ENCODE peak calls at places on chromosomes 4 and X, in six cellular contexts. H is neural progenitor cell, Z is endothelial cell of umbilical vein, D is HCT116, M is fibroblast of lung, K is H9. N is an unnamed sample.

GRCh38 chrX:73525928-73526690 is 36.9 kb upstream of the CHIC1 start:
- DNase-seq in M (no peak), K (peak), H (peak), D (no peak), Z (no peak), N (no peak)

GRCh38 chr4:149980941-149981340 is 97.3 kb upstream of the DCLK2 start:
- DNase-seq in K (no peak), M (peak), Z (peak), D (peak), H (peak), N (peak)

GRCh38 chr4:2390780-2391490 is 27.5 kb downstream of the ZFYVE28 start:
- DNase-seq in Z (no peak), K (no peak), D (no peak), H (no peak), M (no peak), N (no peak)

GRCh38 chr4:76178296-76178695 is 30.1 kb upstream of the NUP54 start:
- DNase-seq in D (no peak), M (peak), K (no peak), Z (no peak), H (no peak), N (no peak)

GRCh38 chr4:38114435-38114834 is 154.2 kb downstream of the PTTG2 start:
- DNase-seq in Z (peak), K (peak), H (peak), M (no peak), D (no peak), N (no peak)

GRCh38 chrX:30920271-30920670 is 31.2 kb upstream of the TAB3 start:
- DNase-seq in M (no peak), K (no peak), Z (no peak), H (no peak), D (no peak), N (no peak)

GRCh38 chrX:17689971-17690409 is 47.3 kb upstream of the SCML1 start:
- DNase-seq in M (peak), D (peak), K (no peak), H (peak), Z (peak), N (peak)

GRCh38 chr4:38868055-38868965 is 704 bp downstream of the FAM114A1 start:
- DNase-seq in H (peak), Z (peak), K (peak), M (peak), D (no peak), N (peak)

GRCh38 chr4:140689628-140690027 is 66.6 kb downstream of the TBC1D9 start:
- DNase-seq in M (no peak), K (no peak), D (no peak), Z (no peak), H (no peak), N (no peak)

GRCh38 chr4:37822220-37822619 is 4.3 kb upstream of the PGM2 start:
- DNase-seq in D (no peak), M (no peak), H (no peak), K (no peak), Z (no peak), N (no peak)

GRCh38 chr4:46999584-46999983 is 6.2 kb upstream of the GABRA4 start:
- DNase-seq in K (no peak), Z (no peak), M (peak), H (no peak), D (no peak), N (no peak)

GRCh38 chr4:101958547-101958946 is 168.0 kb downstream of the BANK1 start:
- DNase-seq in M (no peak), K (no peak), D (no peak), Z (no peak), H (no peak), N (no peak)

GRCh38 chr4:124806403-124806802 is 93.9 kb upstream of the ANKRD50 start:
- DNase-seq in K (no peak), D (no peak), H (no peak), Z (no peak), M (peak), N (peak)

GRCh38 chrX:68694429-68695205 is 47.2 kb downstream of the STARD8 start:
- DNase-seq in K (no peak), M (no peak), H (no peak), Z (no peak), D (no peak), N (no peak)

GRCh38 chrX:39491548-39492297 is 606.0 kb downstream of the BCOR start:
- DNase-seq in K (no peak), M (no peak), H (no peak), Z (no peak), D (no peak), N (no peak)

GRCh38 chr4:48247142-48247877 is 22.3 kb downstream of the TEC start:
- DNase-seq in Z (no peak), H (no peak), D (no peak), M (peak), K (no peak), N (no peak)

GRCh38 chr4:181661090-181661489 is 582.1 kb upstream of the TENM3 start:
- DNase-seq in K (no peak), D (no peak), H (no peak), Z (no peak), M (peak), N (peak)

GRCh38 chr4:31755751-31756150 is 1035.6 kb downstream of the PCDH7 start:
- DNase-seq in Z (no peak), H (no peak), K (no peak), M (no peak), D (no peak), N (no peak)

GRCh38 chr4:107801766-107802211 is 22.9 kb upstream of the SGMS2 start:
- DNase-seq in M (peak), H (no peak), D (no peak), K (no peak), Z (no peak), N (peak)

GRCh38 chr4:105709081-105709450 is 482 bp downstream of the GSTCD start:
- DNase-seq in Z (peak), H (peak), M (peak), D (peak), K (no peak), N (peak)

GRCh38 chr4:173138636-173139035 is 30.0 kb upstream of the GALNT7 start:
- DNase-seq in M (no peak), D (no peak), K (no peak), H (no peak), Z (no peak), N (no peak)

GRCh38 chrX:81121513-81122363 is 80.0 kb downstream of the HMGN5 start:
- DNase-seq in M (peak), Z (peak), K (peak), D (peak), H (peak), N (peak)

GRCh38 chrX:149527705-149528104 is 13.1 kb upstream of the EOLA1 start:
- DNase-seq in H (peak), M (no peak), D (no peak), K (no peak), Z (peak), N (no peak)

GRCh38 chrX:138775501-138775900 is 64.0 kb upstream of the FGF13 start:
- DNase-seq in M (peak), K (no peak), H (peak), D (no peak), Z (peak), N (peak)

GRCh38 chrX:152930516-152930915 is 32.6 kb downstream of the ZNF185 start:
- DNase-seq in M (no peak), D (no peak), H (no peak), Z (no peak), K (no peak), N (no peak)

GRCh38 chr4:87078987-87079469 is 141.4 kb downstream of the KLHL8 start:
- DNase-seq in K (no peak), Z (peak), D (no peak), H (no peak), M (peak), N (no peak)

GRCh38 chr4:139454646-139455045 is 725 bp downstream of the RAB33B start:
- DNase-seq in M (no peak), D (no peak), Z (no peak), H (no peak), K (no peak), N (no peak)

GRCh38 chrX:119990409-119990994 is 47.0 kb upstream of the NKAP start:
- DNase-seq in K (peak), D (no peak), Z (no peak), M (no peak), H (peak), N (no peak)

GRCh38 chr4:128635141-128635911 is 174.2 kb upstream of the JADE1 start:
- DNase-seq in H (peak), M (peak), D (no peak), K (no peak), Z (no peak), N (no peak)

GRCh38 chr4:3688018-3688998 is 77.9 kb upstream of the ADRA2C start:
- DNase-seq in K (no peak), M (peak), H (no peak), Z (no peak), D (no peak), N (no peak)

GRCh38 chr4:158581161-158581560 is 59.5 kb downstream of the RXFP1 start:
- DNase-seq in M (peak), K (no peak), D (no peak), Z (no peak), H (no peak), N (peak)

GRCh38 chr4:8858188-8858924 is 13.3 kb downstream of the HMX1 start:
- DNase-seq in K (no peak), Z (no peak), D (no peak), M (no peak), H (peak), N (no peak)

GRCh38 chr4:152961041-152961751 is 25.1 kb downstream of the FHDC1 start:
- DNase-seq in M (no peak), D (no peak), Z (peak), H (no peak), K (no peak), N (no peak)

GRCh38 chr4:48329976-48330375 is 11.4 kb upstream of the SLAIN2 start:
- DNase-seq in D (no peak), Z (peak), H (no peak), K (no peak), M (peak), N (peak)

GRCh38 chr4:144906181-144906895 is 191.7 kb downstream of the ANAPC10 start:
- DNase-seq in M (peak), D (no peak), K (no peak), Z (peak), H (no peak), N (peak)

GRCh38 chrX:64975491-64975890 is 759 bp downstream of the ZC4H2 start:
- DNase-seq in Z (peak), D (no peak), M (peak), H (peak), K (peak), N (peak)

GRCh38 chrX:39950035-39950688 is 147.6 kb downstream of the BCOR start:
- DNase-seq in Z (no peak), K (no peak), M (peak), D (no peak), H (no peak), N (peak)

GRCh38 chrX:85627363-85627762 is 247.9 kb upstream of the POF1B start:
- DNase-seq in Z (no peak), K (no peak), H (peak), M (no peak), D (no peak), N (no peak)

DNA sequence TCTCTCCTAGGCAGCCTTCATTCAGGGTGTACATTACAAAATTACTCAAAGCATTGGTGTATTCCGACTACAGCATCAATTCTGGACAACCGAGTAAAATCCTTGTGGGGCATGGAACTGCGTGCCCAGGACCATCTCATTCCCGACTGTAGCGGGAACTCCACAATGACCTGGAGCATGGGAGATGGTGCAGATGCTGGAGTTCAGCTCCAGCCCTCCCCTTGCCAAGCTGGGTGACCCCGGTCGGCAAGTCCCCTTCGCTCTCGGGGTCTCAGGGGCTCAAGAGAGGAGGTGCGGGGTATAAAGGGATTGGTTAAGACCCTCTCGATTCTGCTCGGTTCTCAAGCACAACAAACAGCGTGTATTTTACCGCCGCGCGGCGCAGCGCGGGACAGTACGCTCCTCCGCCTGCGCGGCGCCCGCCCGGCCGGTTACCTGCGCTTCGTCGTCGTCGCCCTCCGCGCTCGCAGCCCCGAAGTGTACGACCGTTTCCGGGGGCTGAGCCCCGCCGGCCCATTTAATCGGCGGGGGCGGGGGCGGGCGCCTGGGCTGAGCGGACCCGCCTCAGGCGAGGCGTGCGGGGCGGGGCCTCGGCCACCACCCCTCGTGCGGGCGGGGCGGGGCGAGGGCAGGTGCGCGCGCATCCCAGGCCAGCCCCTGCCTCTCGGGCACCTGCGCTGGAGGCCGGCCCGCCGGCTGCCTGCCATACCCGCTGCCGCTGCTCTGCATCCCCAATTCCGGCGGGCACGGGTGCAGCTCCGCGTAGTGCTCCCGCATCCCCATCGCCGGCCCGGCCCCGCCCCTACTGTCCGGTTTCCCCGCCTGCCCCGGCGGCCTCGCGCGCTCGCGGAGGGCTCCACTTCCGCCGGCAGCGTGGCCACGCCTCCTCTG is at the start of gene G6PD:
- DNase-seq in H (peak), D (peak), K (peak), M (peak), Z (peak), N (peak)
- H2AFZ ChIP-seq in H (no peak), D (no peak), K (no peak), M (no peak), Z (peak), N (peak)

DNA sequence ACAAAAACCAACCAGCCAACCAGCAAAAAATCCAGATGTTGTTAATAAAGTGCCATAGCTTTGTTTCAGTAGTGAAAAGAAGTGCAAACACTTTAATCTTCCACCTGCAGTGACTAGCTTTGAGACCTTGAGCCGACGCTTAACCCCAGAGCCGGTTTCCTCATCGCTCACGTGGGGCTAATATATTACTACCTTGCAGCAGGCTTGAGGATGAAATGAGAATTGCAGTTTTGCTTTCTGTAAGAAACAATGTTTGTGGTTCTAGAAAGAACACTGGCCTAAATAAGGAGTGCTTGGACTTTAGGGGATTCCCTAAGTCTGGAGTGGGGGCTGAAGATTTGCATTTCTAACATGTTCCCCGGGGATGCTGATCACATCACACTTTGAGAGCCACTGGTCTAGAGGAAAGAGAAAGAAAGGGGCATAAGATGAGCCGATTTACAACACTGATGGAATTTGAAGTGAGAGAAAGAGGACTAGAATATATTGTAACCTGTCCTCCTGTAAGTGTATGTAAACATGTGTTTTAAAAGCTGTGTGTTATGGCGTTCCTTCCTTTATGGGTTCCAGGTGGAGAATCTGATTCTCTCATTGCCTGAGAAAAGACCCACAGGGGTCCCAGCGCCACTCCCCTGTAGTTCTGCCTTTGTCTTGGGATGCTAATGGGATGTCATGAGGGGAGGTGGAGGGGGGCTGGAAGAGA is 1.4 kb downstream of the FGF2 start:
- DNase-seq in D (no peak), Z (peak), H (peak), K (peak), M (peak), N (peak)
- H2AFZ ChIP-seq in D (peak), Z (peak), H (no peak), K (no peak), M (no peak), N (peak)

DNA sequence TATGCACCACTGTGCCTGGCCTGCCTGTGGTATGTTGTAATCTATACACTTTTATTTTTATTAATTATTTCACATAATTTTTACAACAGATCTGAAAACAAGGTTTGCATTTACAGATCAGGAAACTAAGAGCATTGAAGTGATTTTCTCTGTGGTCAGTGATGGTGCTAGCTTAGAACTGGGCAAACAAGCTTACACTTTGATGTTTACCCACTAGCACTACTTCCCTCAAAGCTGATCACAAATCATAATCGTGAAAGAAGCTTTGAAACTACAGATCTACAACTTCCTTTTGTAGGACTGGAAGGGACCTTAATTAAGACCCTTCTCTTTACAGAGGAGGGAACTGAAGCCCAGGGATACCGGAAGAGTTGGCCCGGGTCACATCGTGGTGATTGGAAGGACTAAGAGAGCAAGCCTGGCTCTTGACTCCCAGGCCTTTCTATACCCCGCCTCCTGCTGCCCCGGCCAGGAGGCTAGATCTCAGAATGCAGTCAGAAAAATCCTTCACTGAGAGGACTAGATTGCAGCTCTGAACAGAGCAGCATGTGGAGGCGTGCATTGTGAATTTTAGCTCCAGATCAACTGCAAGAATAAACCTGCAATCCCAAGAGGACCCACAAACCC is 93.7 kb upstream of the ZNF827 start:
- DNase-seq in K (peak), H (no peak), M (no peak), D (no peak), Z (no peak), N (no peak)
- H2AFZ ChIP-seq in K (no peak), H (peak), M (no peak), D (no peak), Z (no peak), N (peak)

GRCh38 chrX:133394765-133395164 is 20.5 kb downstream of the GPC4 start:
- DNase-seq in Z (no peak), H (no peak), M (no peak), D (no peak), K (no peak), N (no peak)

GRCh38 chrX:133389975-133390374 is 25.3 kb downstream of the GPC4 start:
- DNase-seq in H (no peak), Z (no peak), D (no peak), K (no peak), M (no peak), N (no peak)

GRCh38 chrX:133390647-133391046 is 24.6 kb downstream of the GPC4 start:
- DNase-seq in M (no peak), K (no peak), D (no peak), Z (no peak), H (no peak), N (no peak)

GRCh38 chrX:133391116-133391515 is 24.2 kb downstream of the GPC4 start:
- DNase-seq in D (no peak), H (no peak), K (no peak), Z (no peak), M (no peak), N (no peak)
- H2AFZ ChIP-seq in D (no peak), H (no peak), K (no peak), Z (no peak), M (no peak), N (no peak)

GRCh38 chr4:155620637-155621036 is 46.0 kb upstream of the GUCY1A1 start:
- DNase-seq in Z (peak), H (no peak), M (no peak), D (no peak), K (no peak), N (no peak)

GRCh38 chr4:155629183-155629825 is 37.3 kb upstream of the GUCY1A1 start:
- DNase-seq in H (no peak), D (no peak), K (no peak), M (peak), Z (peak), N (peak)

GRCh38 chr4:155629831-155630425 is 36.7 kb upstream of the GUCY1A1 start:
- DNase-seq in M (no peak), Z (no peak), D (no peak), K (no peak), H (no peak), N (no peak)

GRCh38 chr4:155624478-155624877 is 42.2 kb upstream of the GUCY1A1 start:
- DNase-seq in D (no peak), M (no peak), Z (no peak), K (no peak), H (no peak), N (no peak)
- H2AFZ ChIP-seq in D (no peak), M (no peak), Z (no peak), K (no peak), H (no peak), N (no peak)

GRCh38 chr4:81631958-81632439 is 160.3 kb upstream of the RASGEF1B start:
- DNase-seq in M (peak), K (no peak), D (no peak), Z (no peak), H (no peak), N (peak)
- H2AFZ ChIP-seq in M (no peak), K (no peak), D (no peak), Z (no peak), H (no peak), N (no peak)